ENCODE peak calls at places on chromosomes 12 and 14, in four cellular contexts. D, F, N and S are unnamed samples.
A peak's percentile ranks its signal among the peaks of the same experiment; 100 is the strongest.

GRCh38 chr12:13609874-13610273 is 371.5 kb downstream of the GRIN2B start:
- DNase-seq in D (no peak), F (no peak), N (no peak), S (no peak)

GRCh38 chr14:55073856-55074255 is 22.4 kb downstream of the MAPK1IP1L start:
- DNase-seq in D (peak; percentile 60), F (peak; percentile 62), N (no peak), S (no peak)

GRCh38 chr14:90050271-90050670 is 11.5 kb upstream of the KCNK13 start:
- DNase-seq in D (no peak), F (no peak), N (no peak), S (no peak)

GRCh38 chr12:27707216-27707615 is 3.4 kb upstream of the MRPS35 start:
- DNase-seq in D (no peak), F (no peak), N (no peak), S (no peak)

GRCh38 chr12:124833693-124834122 is 30.0 kb downstream of the SCARB1 start:
- DNase-seq in D (peak; percentile 75), F (no peak), N (no peak), S (no peak)

GRCh38 chr12:50999139-50999538 is 27.0 kb downstream of the SLC11A2 start:
- DNase-seq in D (no peak), F (no peak), N (no peak), S (no peak)

GRCh38 chr14:57987596-57988300 is 121.9 kb upstream of the SLC35F4 start:
- DNase-seq in D (no peak), F (no peak), N (no peak), S (no peak)

GRCh38 chr12:50562485-50563433 is 58.0 kb downstream of the DIP2B start:
- DNase-seq in D (no peak), F (no peak), N (no peak), S (no peak)

GRCh38 chr14:99575043-99576023 is 28.7 kb downstream of the CCDC85C start:
- DNase-seq in D (no peak), F (peak; percentile 88), N (no peak), S (no peak)

GRCh38 chr12:92706594-92706993 is 3.8 kb downstream of the PLEKHG7 start:
- DNase-seq in D (no peak), F (no peak), N (no peak), S (no peak)

GRCh38 chr14:61566537-61567225 is 128.6 kb upstream of the HIF1A start:
- DNase-seq in D (peak; percentile 62), F (peak; percentile 83), N (no peak), S (no peak)

GRCh38 chr12:54082402-54082892 is 28.8 kb downstream of the HOXC4 start:
- DNase-seq in D (no peak), F (peak; percentile 4), N (no peak), S (no peak)

GRCh38 chr12:26042645-26043044 is 82.2 kb downstream of the BHLHE41 start:
- DNase-seq in D (no peak), F (no peak), N (no peak), S (no peak)

GRCh38 chr14:48805315-48805714 is 780.9 kb downstream of the RPS29 start:
- DNase-seq in D (no peak), F (peak; percentile 10), N (no peak), S (no peak)

GRCh38 chr12:79690606-79691298 is at the start of gene PAWR:
- DNase-seq in D (peak; percentile 82), F (peak; percentile 45), N (peak; percentile 88), S (peak; percentile 79)

GRCh38 chr12:70560671-70561070 is 76.6 kb downstream of the PTPRB start:
- DNase-seq in D (no peak), F (no peak), N (no peak), S (no peak)

GRCh38 chr14:32800320-32800719 is 138.4 kb upstream of the NPAS3 start:
- DNase-seq in D (no peak), F (no peak), N (no peak), S (no peak)

GRCh38 chr14:68461086-68461485 is 331.8 kb downstream of the ZFP36L1 start:
- DNase-seq in D (no peak), F (no peak), N (no peak), S (no peak)

GRCh38 chr12:53045646-53046045 is 4.2 kb upstream of the TNS2 start:
- DNase-seq in D (peak; percentile 7), F (no peak), N (no peak), S (peak; percentile 92)

GRCh38 chr12:53044896-53045571 is 4.8 kb upstream of the TNS2 start:
- DNase-seq in D (no peak), F (no peak), N (no peak), S (peak; percentile 75)

GRCh38 chr12:53039851-53040250 is 10.0 kb upstream of the TNS2 start:
- DNase-seq in D (no peak), F (no peak), N (no peak), S (no peak)

GRCh38 chr12:53044052-53044581 is 5.7 kb upstream of the TNS2 start:
- DNase-seq in D (peak; percentile 58), F (no peak), N (no peak), S (peak; percentile 78)

GRCh38 chr12:53042607-53043454 is 7.0 kb upstream of the TNS2 start:
- DNase-seq in D (peak; percentile 39), F (no peak), N (no peak), S (no peak)
- H3K4me3 ChIP-seq in D (no peak overlapping the region), F (no peak overlapping the region), N (no peak overlapping the region), S (no peak overlapping the region)

GRCh38 chr12:116354950-116355779 is 77.7 kb upstream of the MED13L start:
- DNase-seq in D (no peak), F (no peak), N (no peak), S (no peak)

GRCh38 chr12:116360579-116361403 is 83.3 kb upstream of the MED13L start:
- DNase-seq in D (no peak), F (no peak), N (peak; percentile 24), S (no peak)

GRCh38 chr12:116361404-116362223 is 84.1 kb upstream of the MED13L start:
- DNase-seq in D (no peak), F (no peak), N (peak; percentile 64), S (no peak)

GRCh38 chr12:116354534-116354933 is 77.0 kb upstream of the MED13L start:
- DNase-seq in D (no peak), F (no peak), N (no peak), S (no peak)

GRCh38 chr12:116358850-116359761 is 81.6 kb upstream of the MED13L start:
- DNase-seq in D (peak; percentile 97), F (peak; percentile 94), N (peak; percentile 77), S (peak; percentile 96)
- H3K4me3 ChIP-seq in D (peak overlapping the region; percentile 29), F (no peak overlapping the region), N (no peak overlapping the region), S (peak overlapping the region; percentile 61)

DNA sequence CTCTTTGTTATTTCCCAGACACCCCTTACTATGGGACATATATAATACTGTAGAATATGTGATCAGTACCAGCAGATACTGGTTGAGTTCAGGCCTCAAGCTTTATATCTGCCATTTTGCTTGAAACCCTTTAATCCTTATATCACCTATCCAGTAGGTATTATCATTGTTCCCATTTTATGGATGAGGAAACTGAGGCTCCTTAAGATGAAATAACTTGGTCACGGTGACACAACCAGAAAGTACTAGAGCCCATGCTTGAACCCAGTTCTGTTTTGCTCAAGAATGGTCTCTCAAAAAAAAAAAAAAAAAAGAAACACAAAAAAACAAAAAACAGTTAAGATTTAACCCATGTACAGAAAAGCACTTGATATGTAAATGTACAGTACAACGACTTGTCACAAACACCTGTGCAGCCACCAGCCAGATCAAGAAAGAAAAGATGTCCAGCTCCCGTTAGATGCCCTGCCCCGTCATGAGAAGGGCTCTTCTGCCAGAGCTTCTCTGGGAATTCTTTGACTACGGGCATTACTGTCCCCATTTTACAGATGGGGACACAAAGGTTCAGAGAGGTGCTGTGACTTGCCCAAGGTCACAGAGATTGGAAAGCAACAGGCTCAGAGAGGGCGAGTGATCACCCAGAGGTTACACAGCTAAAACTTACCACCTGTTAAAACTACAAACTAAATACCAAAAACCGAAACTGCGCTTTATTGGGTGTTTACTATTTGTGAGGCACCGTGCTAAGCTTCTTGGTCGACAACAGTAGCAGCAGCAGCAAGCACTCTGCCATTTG is 669 bp upstream of the WSCD2 start:
- DNase-seq in D (no peak), F (no peak), N (no peak), S (no peak)
- H3K4me3 ChIP-seq in D (no peak overlapping the region), F (no peak overlapping the region), N (no peak overlapping the region), S (peak overlapping the region; percentile 72)

GRCh38 chr12:12356467-12356885 is 402 bp upstream of the BORCS5 start:
- DNase-seq in D (no peak), F (no peak), N (peak; percentile 26), S (no peak)
- H3K4me3 ChIP-seq in D (peak overlapping the region; percentile 89), F (peak overlapping the region; percentile 88), N (peak overlapping the region; percentile 73), S (peak overlapping the region; percentile 78)

GRCh38 chr14:104775073-104775489 is 20.5 kb downstream of the AKT1 start:
- DNase-seq in D (no peak), F (no peak), N (no peak), S (no peak)
- H3K4me3 ChIP-seq in D (no peak overlapping the region), F (no peak overlapping the region), N (no peak overlapping the region), S (no peak overlapping the region)

GRCh38 chr12:117450186-117450585 is 88.8 kb upstream of the NOS1 start:
- DNase-seq in D (no peak), F (no peak), N (no peak), S (no peak)
- H3K4me3 ChIP-seq in D (no peak overlapping the region), F (no peak overlapping the region), N (no peak overlapping the region), S (no peak overlapping the region)